ENCODE peak calls at places on chromosome 20, in nine cellular contexts. Y is naive thymus-derived CD4-positive, alpha-beta T cell; Q is endothelial cell; A is tibial artery; Z is activated B cell treated with CpG ODN at 0.5 μM for 24 hours; H is stimulated activated CD4-positive, alpha-beta T cell treated with anti-CD3 and anti-CD28 coated beads, Interleukin-2, amount 100 ng/mL, for 48 hours; G is kidney tubule cell; F is SK-MEL-5; R is iris pigment epithelial cell. C is an unnamed sample.

GRCh38 chr20:51377132-51377531 is 165.4 kb downstream of the NFATC2 start:
- DNase-seq in Q (no peak), A (peak), R (no peak), H (no peak), G (no peak), Y (no peak), Z (no peak), F (no peak), C (no peak)

GRCh38 chr20:51910202-51911050 is 108.1 kb upstream of the SALL4 start:
- DNase-seq in Q (no peak), Z (no peak), F (peak), H (no peak), Y (no peak), G (peak), A (no peak), R (peak), C (no peak)

GRCh38 chr20:47228654-47229053 is 127.8 kb downstream of the ZMYND8 start:
- DNase-seq in A (no peak), G (no peak), Z (no peak), Y (no peak), R (no peak), Q (no peak), H (no peak), F (no peak), C (no peak)

GRCh38 chr20:40192083-40192482 is 497.0 kb downstream of the MAFB start:
- DNase-seq in R (no peak), Q (no peak), G (peak), A (no peak), Z (no peak), H (no peak), Y (no peak), F (peak), C (no peak)

GRCh38 chr20:701401-702129 is 26.0 kb upstream of the SCRT2 start:
- DNase-seq in A (no peak), F (no peak), Z (no peak), Q (no peak), R (no peak), Y (no peak), G (no peak), H (no peak), C (no peak)

GRCh38 chr20:34708621-34709043 is 4.5 kb downstream of the TP53INP2 start:
- DNase-seq in H (peak), R (peak), G (peak), A (peak), Q (peak), Y (peak), F (peak), Z (peak), C (peak)

GRCh38 chr20:16575390-16576140 is 2.3 kb upstream of the KIF16B start:
- DNase-seq in F (peak), Q (no peak), G (no peak), H (peak), A (no peak), Y (peak), Z (no peak), R (no peak), C (no peak)

GRCh38 chr20:54397292-54398155 is 77.9 kb upstream of the DOK5 start:
- DNase-seq in Z (no peak), A (no peak), R (no peak), G (no peak), Y (no peak), Q (no peak), F (no peak), H (no peak), C (no peak)

GRCh38 chr20:44537993-44538392 is 16.1 kb upstream of the SERINC3 start:
- DNase-seq in G (no peak), Q (no peak), Z (no peak), H (no peak), F (no peak), A (no peak), R (no peak), Y (no peak), C (no peak)

GRCh38 chr20:10509411-10509810 is 74.3 kb downstream of the SLX4IP start:
- DNase-seq in F (no peak), A (no peak), R (no peak), G (no peak), Q (no peak), Z (no peak), H (no peak), Y (no peak), C (no peak)

GRCh38 chr20:62878244-62879030 is 16.8 kb upstream of the TCFL5 start:
- DNase-seq in Y (no peak), H (no peak), R (no peak), Q (no peak), G (no peak), F (no peak), A (no peak), Z (no peak), C (no peak)

GRCh38 chr20:58927490-58928061 is 53.5 kb upstream of the NELFCD start:
- DNase-seq in G (no peak), Z (no peak), Q (no peak), Y (no peak), H (no peak), R (no peak), F (no peak), A (no peak), C (no peak)

GRCh38 chr20:11144114-11144513 is 470.3 kb upstream of the JAG1 start:
- DNase-seq in Q (no peak), Y (no peak), G (no peak), Z (no peak), F (no peak), H (no peak), A (no peak), R (peak), C (no peak)

GRCh38 chr20:56860413-56860812 is 231.3 kb downstream of the TFAP2C start:
- DNase-seq in F (no peak), Y (no peak), H (no peak), G (no peak), Q (no peak), A (no peak), Z (no peak), R (peak), C (no peak)

GRCh38 chr20:54105653-54106052 is 35.3 kb upstream of the BCAS1 start:
- DNase-seq in R (peak), G (no peak), Y (no peak), H (no peak), Z (no peak), Q (no peak), F (no peak), A (no peak), C (no peak)

GRCh38 chr20:17990278-17990972 is 21.6 kb downstream of the MGME1 start:
- DNase-seq in Y (no peak), F (no peak), G (no peak), R (peak), Q (no peak), Z (no peak), A (no peak), H (no peak), C (peak)